ENCODE peak calls at places on chromosomes 3 and 15, in four cellular contexts. E, V, Y and R are unnamed samples.

GRCh38 chr15:40934457-40934856 is 5.3 kb downstream of the DLL4 start:
- DNase-seq in E (no peak), V (no peak), Y (no peak), R (no peak)

GRCh38 chr15:51144021-51144532 is 49.4 kb upstream of the TNFAIP8L3 start:
- DNase-seq in E (peak), V (no peak), Y (no peak), R (no peak)

GRCh38 chr3:23654571-23654970 is 151.2 kb upstream of the UBE2E1 start:
- DNase-seq in E (no peak), V (no peak), Y (no peak), R (no peak)

GRCh38 chr3:143234521-143234920 is 115.0 kb downstream of the CHST2 start:
- DNase-seq in E (no peak), V (no peak), Y (no peak), R (no peak)

GRCh38 chr15:62845239-62846126 is 197.1 kb upstream of the TPM1 start:
- DNase-seq in E (peak), V (peak), Y (no peak), R (no peak)

GRCh38 chr3:127820871-127821853 is 1.2 kb downstream of the MGLL start:
- DNase-seq in E (no peak), V (no peak), Y (peak), R (no peak)

GRCh38 chr15:84638103-84638502 is 16.0 kb downstream of the WDR73 start:
- DNase-seq in E (peak), V (peak), Y (peak), R (no peak)

GRCh38 chr3:197367081-197367780 is 68.8 kb upstream of the DLG1 start:
- DNase-seq in E (peak), V (peak), Y (no peak), R (no peak)

GRCh38 chr3:184693011-184693975 is 18.6 kb downstream of the MAGEF1 start:
- DNase-seq in E (no peak), V (no peak), Y (peak), R (no peak)

GRCh38 chr3:47577583-47578118 is 1.0 kb downstream of the CSPG5 start:
- DNase-seq in E (peak), V (no peak), Y (no peak), R (no peak)

GRCh38 chr3:80855482-80855881 is 906.0 kb downstream of the GBE1 start:
- DNase-seq in E (no peak), V (no peak), Y (no peak), R (no peak)

GRCh38 chr3:82030932-82031331 is 269.5 kb upstream of the GBE1 start:
- DNase-seq in E (no peak), V (no peak), Y (no peak), R (no peak)
- TF ChIP-seq KDM1A in E (no peak), V (no peak), Y (no peak), R (no peak)

GRCh38 chr15:88603885-88604284 is 17.3 kb upstream of the AEN start:
- DNase-seq in E (no peak), V (no peak), Y (no peak), R (no peak)
- TF ChIP-seq REST in E (no peak), V (no peak), Y (no peak), R (no peak)

GRCh38 chr15:90818251-90819210 is 49.9 kb upstream of the FURIN start:
- DNase-seq in E (no peak), V (peak), Y (peak), R (no peak)
- TF ChIP-seq KDM1A in E (no peak), V (no peak), Y (no peak), R (no peak)

GRCh38 chr3:16219777-16220176 is 45.0 kb downstream of the DPH3 start:
- DNase-seq in E (no peak), V (no peak), Y (no peak), R (no peak)
- TF ChIP-seq REST in E (no peak), V (no peak), Y (no peak), R (no peak)

DNA sequence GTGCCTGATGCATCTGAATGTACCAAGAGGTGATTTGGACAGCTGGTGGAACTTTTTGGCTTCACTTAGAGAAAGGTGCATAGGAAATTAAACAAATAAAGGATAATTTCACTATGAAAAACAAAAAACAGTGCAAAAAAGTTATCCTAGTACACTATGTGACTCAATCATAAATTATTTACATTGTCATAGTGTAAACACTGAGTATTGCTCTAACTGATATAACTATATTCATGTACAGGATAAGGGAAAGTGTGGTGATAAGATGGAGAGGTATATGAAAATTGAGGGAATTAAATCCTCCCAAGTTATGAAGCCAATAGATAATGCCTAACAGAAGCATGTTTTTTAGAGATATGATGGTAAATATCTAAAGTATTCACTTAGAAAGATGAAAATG is 50.2 kb upstream of the CPNE4 start:
- DNase-seq in E (no peak), V (no peak), Y (no peak), R (no peak)
- TF ChIP-seq KDM1A in E (no peak), V (no peak), Y (no peak), R (no peak)

DNA sequence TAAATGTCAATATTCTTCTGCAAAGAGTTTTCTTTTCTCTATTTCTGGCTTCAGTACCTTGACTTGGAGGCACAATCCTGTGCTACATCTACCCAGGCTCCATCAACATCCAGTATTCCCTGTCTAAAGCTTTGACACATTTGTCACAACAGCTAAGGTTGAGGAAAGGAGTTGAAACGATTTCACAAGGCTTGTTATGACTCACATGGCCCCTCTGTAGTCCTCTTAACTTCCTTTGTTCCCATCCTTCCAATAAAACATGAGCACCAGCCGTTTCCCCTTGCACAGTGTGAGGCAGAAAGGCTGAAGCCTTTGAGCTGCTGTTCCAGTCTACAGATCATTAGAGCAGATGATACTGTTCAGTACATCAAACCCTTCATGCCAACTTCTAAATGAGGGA is 163.0 kb upstream of the TMCO5A start:
- DNase-seq in E (no peak), V (no peak), Y (no peak), R (no peak)
- TF ChIP-seq REST in E (no peak), V (no peak), Y (no peak), R (no peak)

DNA sequence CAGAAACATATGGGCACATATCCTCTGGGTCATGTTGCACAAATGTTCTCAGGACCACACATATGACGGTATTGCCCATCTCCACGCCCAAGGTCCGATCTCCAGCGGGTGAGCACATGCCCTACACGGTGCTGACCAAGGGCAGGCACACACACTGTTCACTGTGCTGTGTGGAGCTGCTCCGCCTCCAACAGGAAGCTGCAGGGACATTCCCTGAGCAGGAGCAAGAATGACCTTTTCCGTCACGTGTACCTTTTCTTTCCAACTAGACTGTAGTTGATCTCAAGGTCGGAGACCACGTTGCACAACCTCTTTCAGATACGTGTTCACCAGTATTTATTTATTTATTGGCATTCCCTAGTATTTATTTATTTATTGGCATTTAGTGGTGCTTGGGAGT is 41.7 kb upstream of the B3GNT5 start:
- DNase-seq in E (no peak), V (peak), Y (no peak), R (no peak)
- TF ChIP-seq KDM1A in E (no peak), V (peak), Y (no peak), R (no peak)